ENCODE peak calls at places on chromosomes 4 and X, in ten cellular contexts. Z is endodermal cell; N is adrenal gland; A is PC-3; Y is fibroblast of lung; M is body of pancreas; D is CD8-positive, alpha-beta memory T cell; W is epithelial cell of prostate; R is neuronal stem cell; H is dorsolateral prefrontal cortex. S is an unnamed sample.

GRCh38 chrX:130682990-130683389 is 220.0 kb downstream of the ENOX2 start:
- DNase-seq in R (no peak), Y (peak), M (no peak), H (no peak), A (peak), N (no peak), Z (no peak), D (no peak), W (no peak), S (no peak)

GRCh38 chr4:44869222-44869882 is 143.0 kb upstream of the GNPDA2 start:
- DNase-seq in N (no peak), A (peak), D (no peak), Z (no peak), H (no peak), W (no peak), M (no peak), R (no peak), Y (no peak), S (no peak)

GRCh38 chr4:82797591-82798081 is 960 bp downstream of the SCD5 start:
- DNase-seq in D (peak), Y (peak), N (peak), R (no peak), M (peak), A (no peak), Z (peak), W (no peak), H (peak), S (no peak)

GRCh38 chr4:168735735-168736134 is 238.9 kb downstream of the PALLD start:
- DNase-seq in Z (no peak), A (no peak), N (no peak), W (no peak), D (no peak), R (no peak), H (no peak), Y (no peak), M (no peak), S (no peak)

GRCh38 chr4:11782859-11783258 is 354.2 kb upstream of the HS3ST1 start:
- DNase-seq in R (no peak), Z (no peak), D (no peak), N (no peak), Y (no peak), H (no peak), W (no peak), A (no peak), M (no peak), S (no peak)

GRCh38 chr4:42655921-42656735 is 777 bp downstream of the ATP8A1 start:
- DNase-seq in A (peak), W (no peak), R (peak), Y (no peak), Z (peak), D (peak), M (peak), N (peak), H (peak), S (no peak)

GRCh38 chr4:129218355-129218754 is 122.4 kb downstream of the C4orf33 start:
- DNase-seq in N (peak), A (peak), Y (peak), H (no peak), D (no peak), M (no peak), R (peak), Z (no peak), W (no peak), S (peak)

GRCh38 chr4:153112071-153112460 is 92.2 kb upstream of the TRIM2 start:
- DNase-seq in M (no peak), R (no peak), D (peak), A (no peak), W (no peak), Z (no peak), N (no peak), H (no peak), Y (no peak), S (no peak)

GRCh38 chr4:41307633-41308032 is 50.9 kb downstream of the UCHL1 start:
- DNase-seq in Z (no peak), H (no peak), N (no peak), W (peak), R (no peak), A (no peak), M (no peak), Y (no peak), D (no peak), S (no peak)

GRCh38 chrX:39816871-39817731 is 280.7 kb downstream of the BCOR start:
- DNase-seq in M (no peak), R (no peak), H (peak), D (no peak), A (no peak), W (no peak), Z (peak), N (no peak), Y (peak), S (peak)

GRCh38 chr4:41396214-41396613 is 139.5 kb downstream of the UCHL1 start:
- DNase-seq in M (no peak), A (no peak), Z (no peak), N (peak), H (no peak), W (no peak), D (no peak), R (no peak), Y (no peak), S (no peak)

GRCh38 chr4:151228196-151229119 is 48.5 kb upstream of the PRSS48 start:
- DNase-seq in Y (peak), H (no peak), Z (no peak), R (no peak), N (no peak), A (peak), D (no peak), W (no peak), M (no peak), S (no peak)

GRCh38 chr4:151223465-151223864 is 53.5 kb upstream of the PRSS48 start:
- DNase-seq in H (no peak), Z (no peak), A (no peak), W (no peak), N (no peak), M (no peak), R (no peak), Y (no peak), D (no peak), S (no peak)

GRCh38 chr4:151226004-151226932 is 50.7 kb upstream of the PRSS48 start:
- DNase-seq in Z (no peak), H (no peak), A (peak), D (no peak), W (peak), M (no peak), R (no peak), Y (peak), N (no peak), S (no peak)

GRCh38 chr4:151231915-151232595 is 44.9 kb upstream of the PRSS48 start:
- DNase-seq in Y (peak), D (no peak), Z (no peak), N (no peak), W (no peak), H (no peak), A (no peak), R (no peak), M (no peak), S (no peak)

GRCh38 chr4:151227731-151228130 is 49.2 kb upstream of the PRSS48 start:
- DNase-seq in M (peak), H (peak), Z (no peak), A (peak), R (no peak), Y (peak), D (no peak), W (peak), N (peak), S (no peak)
- H3K27ac ChIP-seq in M (no peak), H (peak), Z (no peak), A (no peak), R (no peak), Y (peak), D (no peak), W (peak), N (peak), S (no peak)

GRCh38 chr4:89289312-89289711 is 18.3 kb downstream of the GPRIN3 start:
- DNase-seq in A (no peak), R (no peak), D (no peak), N (no peak), M (no peak), H (no peak), Z (no peak), Y (no peak), W (no peak), S (no peak)
- H3K27ac ChIP-seq in A (no peak), R (no peak), D (peak), N (no peak), M (no peak), H (no peak), Z (no peak), Y (no peak), W (no peak), S (no peak)

GRCh38 chr4:38072578-38072977 is 112.4 kb downstream of the PTTG2 start:
- DNase-seq in Z (no peak), M (no peak), R (no peak), W (no peak), H (no peak), N (no peak), A (no peak), D (no peak), Y (no peak), S (no peak)
- H3K27ac ChIP-seq in Z (no peak), M (peak), R (no peak), W (no peak), H (no peak), N (no peak), A (no peak), D (no peak), Y (no peak), S (no peak)

DNA sequence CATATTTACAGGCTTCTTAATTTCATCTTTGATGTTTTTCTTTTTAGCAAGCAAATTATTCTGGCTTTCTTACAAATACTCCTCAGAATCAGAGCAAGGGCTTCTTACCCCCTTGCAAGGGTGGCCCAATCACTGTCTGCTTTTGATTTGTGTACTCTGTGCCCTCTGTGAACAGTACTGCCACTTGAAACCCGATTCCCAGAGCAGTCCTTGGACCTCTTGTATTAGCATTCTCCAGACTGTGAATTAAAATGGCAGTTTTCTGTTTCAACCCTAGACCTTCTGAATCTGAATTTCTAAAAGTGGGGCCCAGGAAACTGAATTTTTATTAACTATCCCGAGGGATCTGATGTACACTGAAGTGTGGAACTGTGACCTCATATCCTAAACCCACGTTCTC is 14.8 kb upstream of the FAM9C start:
- DNase-seq in M (no peak), N (no peak), R (no peak), Y (no peak), A (no peak), D (no peak), W (no peak), H (no peak), Z (no peak), S (no peak)
- H3K27ac ChIP-seq in M (peak), N (no peak), R (no peak), Y (no peak), A (peak), D (no peak), W (no peak), H (no peak), Z (no peak), S (no peak)

S was measured in iPS DF 6.9.